ENCODE peak calls at places on chromosomes 12 and 14, in seven cellular contexts. Z is HepG2, H is HCT116, K is GM12878, P is SK-N-SH, F is K562, O is H1. M is an unnamed sample.

GRCh38 chr12:85834378-85834777 is 1.8 kb downstream of the RASSF9 start:
- DNase-seq in Z (no peak), H (no peak), K (no peak), P (no peak), F (no peak), O (no peak), M (peak)

GRCh38 chr12:26954027-26954426 is 15.8 kb downstream of the FGFR1OP2 start:
- DNase-seq in Z (no peak), H (no peak), K (no peak), P (no peak), F (no peak), O (no peak), M (no peak)

GRCh38 chr12:66036317-66036716 is 94.2 kb downstream of the LLPH start:
- DNase-seq in Z (peak), H (peak), K (no peak), P (no peak), F (no peak), O (no peak), M (peak)

GRCh38 chr14:22159968-22160367 is 429.1 kb downstream of the DAD1 start:
- DNase-seq in Z (no peak), H (no peak), K (no peak), P (no peak), F (no peak), O (no peak), M (no peak)

GRCh38 chr14:90060312-90060964 is 1.4 kb upstream of the KCNK13 start:
- DNase-seq in Z (peak), H (peak), K (no peak), P (peak), F (peak), O (peak), M (peak)

GRCh38 chr12:22828059-22828458 is 203.1 kb downstream of the ETNK1 start:
- DNase-seq in Z (peak), H (no peak), K (no peak), P (no peak), F (no peak), O (no peak), M (no peak)

GRCh38 chr12:20097561-20097960 is 270.8 kb upstream of the PDE3A start:
- DNase-seq in Z (no peak), H (no peak), K (peak), P (no peak), F (no peak), O (no peak), M (no peak)

GRCh38 chr12:31866523-31866922 is 92.7 kb upstream of the RESF1 start:
- DNase-seq in Z (no peak), H (no peak), K (no peak), P (no peak), F (no peak), O (no peak), M (no peak)

DNA sequence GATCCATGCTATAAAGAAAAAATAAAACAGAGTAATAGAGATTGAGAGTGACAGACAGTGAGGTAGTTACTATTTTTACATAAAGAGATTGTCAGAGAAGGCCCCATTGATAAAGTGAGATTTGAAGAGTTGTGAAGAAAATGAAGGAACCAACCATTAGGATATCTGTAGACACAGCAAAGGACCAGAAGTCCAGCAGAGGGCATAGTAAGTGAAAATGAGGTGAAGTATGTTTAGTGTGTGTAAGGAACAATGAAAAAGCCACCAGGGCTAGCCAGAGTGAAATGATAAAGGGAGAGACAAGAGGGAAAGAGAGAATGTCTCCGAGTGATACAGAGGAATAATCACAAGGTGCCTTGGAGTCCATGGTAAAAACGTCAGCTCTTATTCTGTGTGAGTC is 411.0 kb downstream of the NELL2 start:
- DNase-seq in Z (no peak), H (peak), K (no peak), P (no peak), F (no peak), O (no peak), M (peak)
- TF ChIP-seq JUND in Z (no peak), H (no peak), K (no peak), P (no peak), F (no peak), O (no peak), M (no peak)

DNA sequence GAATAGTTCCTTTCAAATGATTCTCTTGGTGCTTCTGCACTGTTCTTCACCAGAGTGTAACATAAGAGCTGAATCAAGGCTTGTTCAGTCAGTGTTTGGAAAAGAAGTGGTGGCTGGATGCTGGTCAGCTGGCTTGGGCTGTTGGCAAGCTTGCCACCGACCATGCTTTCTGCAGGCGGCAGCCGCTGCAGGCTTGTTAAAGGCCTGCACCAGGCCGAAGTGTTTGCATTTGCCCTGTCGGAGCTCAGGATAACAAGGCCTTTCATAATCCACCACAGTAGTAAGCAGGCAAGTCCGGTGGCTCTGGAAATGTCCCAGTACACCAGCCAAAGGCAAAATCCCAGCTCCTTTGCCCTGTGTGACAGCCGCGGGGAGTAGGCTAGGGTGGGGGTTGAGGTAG is 26.9 kb downstream of the DAAM1 start:
- DNase-seq in Z (peak), H (no peak), K (no peak), P (no peak), F (no peak), O (no peak), M (peak)
- TF ChIP-seq JUND in Z (no peak), H (no peak), K (no peak), P (no peak), F (no peak), O (no peak), M (no peak)

DNA sequence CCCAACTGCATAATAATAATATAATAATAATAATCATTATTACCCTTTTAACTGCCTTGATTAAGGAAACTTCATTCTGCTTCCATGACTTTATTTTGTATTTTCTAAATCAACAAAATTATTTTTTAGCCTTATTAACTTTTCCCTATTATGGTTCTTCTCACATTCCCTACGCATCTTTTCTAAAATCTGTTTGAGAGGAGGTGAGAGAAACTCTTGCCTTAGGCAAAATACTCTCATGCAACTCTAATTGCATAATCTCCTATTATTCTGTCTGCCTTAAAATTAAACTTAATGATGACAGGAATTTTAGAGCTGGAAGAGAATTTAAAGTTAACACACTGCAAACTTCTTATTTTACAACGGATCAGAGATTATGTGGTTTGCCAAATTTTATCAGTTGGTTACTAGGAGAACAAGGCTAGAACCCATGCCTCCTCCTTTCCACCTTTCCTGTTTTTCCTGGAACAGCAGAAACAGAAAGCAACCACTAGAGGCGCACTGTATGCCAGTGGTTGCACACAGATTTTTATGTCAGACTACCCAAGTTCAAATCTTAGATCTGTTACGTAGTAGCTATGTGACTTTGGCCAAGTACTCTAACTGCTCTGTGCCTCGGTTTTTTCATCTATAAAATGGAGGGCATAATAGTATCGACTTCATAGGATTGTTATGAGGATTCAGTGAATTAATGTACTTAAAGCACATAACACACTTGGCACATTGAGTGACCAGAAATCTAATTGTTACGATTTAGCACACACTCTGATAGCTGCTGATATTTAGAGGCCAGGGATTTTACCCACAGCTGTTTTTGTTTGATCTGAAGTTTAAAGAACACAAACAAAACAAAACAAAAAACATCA is 4.4 kb upstream of the BRMS1L start:
- DNase-seq in Z (peak), H (peak), K (no peak), P (peak), F (peak), O (no peak), M (peak)
- TF ChIP-seq JUND in Z (no peak), H (no peak), K (no peak), P (no peak), F (no peak), O (no peak), M (no peak)

GRCh38 chr14:80213602-80214001 is 2.3 kb upstream of the DIO2 start:
- DNase-seq in Z (peak), H (peak), K (no peak), P (peak), F (peak), O (peak), M (no peak)
- TF ChIP-seq JUND in Z (no peak), H (no peak), K (no peak), P (no peak), F (no peak), O (no peak), M (no peak)

GRCh38 chr14:61326149-61326548 is 4.8 kb downstream of the PRKCH start:
- DNase-seq in Z (no peak), H (no peak), K (no peak), P (no peak), F (no peak), O (no peak), M (no peak)

GRCh38 chr14:61328629-61329262 is 7.4 kb downstream of the PRKCH start:
- DNase-seq in Z (no peak), H (no peak), K (no peak), P (no peak), F (no peak), O (no peak), M (no peak)

GRCh38 chr14:61329478-61330051 is 8.2 kb downstream of the PRKCH start:
- DNase-seq in Z (no peak), H (no peak), K (peak), P (no peak), F (no peak), O (no peak), M (no peak)

GRCh38 chr14:61323970-61324369 is 2.6 kb downstream of the PRKCH start:
- DNase-seq in Z (no peak), H (no peak), K (no peak), P (no peak), F (no peak), O (no peak), M (no peak)

DNA sequence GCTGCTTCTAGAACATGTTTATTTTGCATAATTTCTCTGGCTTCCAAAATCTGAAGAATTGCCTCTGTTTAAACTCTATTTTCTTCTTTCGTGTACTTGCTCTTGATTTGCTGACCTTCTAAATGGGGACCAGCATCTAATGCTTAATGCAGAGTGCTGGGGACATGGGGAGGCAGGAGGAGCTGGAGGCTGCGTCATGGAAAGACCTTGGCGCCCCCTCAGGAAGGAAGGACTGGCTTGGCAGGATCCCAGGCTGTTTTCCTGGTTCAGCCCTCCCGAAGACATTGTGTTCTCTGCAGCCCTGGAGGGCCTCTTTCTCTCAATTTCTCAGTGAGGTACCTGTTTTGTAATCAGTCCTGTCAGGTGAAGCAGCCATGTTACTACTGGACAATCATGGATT is 5.5 kb downstream of the PRKCH start:
- DNase-seq in Z (no peak), H (no peak), K (no peak), P (peak), F (no peak), O (no peak), M (peak)
- TF ChIP-seq JUND in Z (no peak), H (no peak), K (no peak), P (no peak), F (no peak), O (no peak), M (no peak)

DNA sequence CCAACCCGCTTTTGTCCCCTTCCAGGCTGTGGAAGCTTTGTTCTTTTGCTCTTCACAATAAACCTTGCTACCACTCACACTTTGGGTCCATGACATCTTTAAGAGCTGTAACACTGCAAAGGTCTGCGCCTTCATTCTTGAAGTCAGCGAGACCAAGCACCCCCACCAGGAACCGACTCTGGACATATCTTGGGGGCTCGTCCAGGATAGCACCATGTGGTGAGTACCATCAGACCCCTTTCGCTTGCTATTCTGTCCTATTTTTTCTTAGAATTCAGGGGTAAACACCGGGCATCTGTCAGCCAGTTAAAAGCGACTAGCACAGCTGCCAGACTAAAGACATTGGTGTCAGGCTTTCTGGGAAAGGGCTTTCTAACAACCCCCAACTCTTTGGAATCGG is 137.6 kb upstream of the PPFIA2 start:
- DNase-seq in Z (no peak), H (no peak), K (no peak), P (no peak), F (no peak), O (no peak), M (no peak)
- TF ChIP-seq JUND in Z (no peak), H (no peak), K (no peak), P (no peak), F (no peak), O (no peak), M (no peak)

DNA sequence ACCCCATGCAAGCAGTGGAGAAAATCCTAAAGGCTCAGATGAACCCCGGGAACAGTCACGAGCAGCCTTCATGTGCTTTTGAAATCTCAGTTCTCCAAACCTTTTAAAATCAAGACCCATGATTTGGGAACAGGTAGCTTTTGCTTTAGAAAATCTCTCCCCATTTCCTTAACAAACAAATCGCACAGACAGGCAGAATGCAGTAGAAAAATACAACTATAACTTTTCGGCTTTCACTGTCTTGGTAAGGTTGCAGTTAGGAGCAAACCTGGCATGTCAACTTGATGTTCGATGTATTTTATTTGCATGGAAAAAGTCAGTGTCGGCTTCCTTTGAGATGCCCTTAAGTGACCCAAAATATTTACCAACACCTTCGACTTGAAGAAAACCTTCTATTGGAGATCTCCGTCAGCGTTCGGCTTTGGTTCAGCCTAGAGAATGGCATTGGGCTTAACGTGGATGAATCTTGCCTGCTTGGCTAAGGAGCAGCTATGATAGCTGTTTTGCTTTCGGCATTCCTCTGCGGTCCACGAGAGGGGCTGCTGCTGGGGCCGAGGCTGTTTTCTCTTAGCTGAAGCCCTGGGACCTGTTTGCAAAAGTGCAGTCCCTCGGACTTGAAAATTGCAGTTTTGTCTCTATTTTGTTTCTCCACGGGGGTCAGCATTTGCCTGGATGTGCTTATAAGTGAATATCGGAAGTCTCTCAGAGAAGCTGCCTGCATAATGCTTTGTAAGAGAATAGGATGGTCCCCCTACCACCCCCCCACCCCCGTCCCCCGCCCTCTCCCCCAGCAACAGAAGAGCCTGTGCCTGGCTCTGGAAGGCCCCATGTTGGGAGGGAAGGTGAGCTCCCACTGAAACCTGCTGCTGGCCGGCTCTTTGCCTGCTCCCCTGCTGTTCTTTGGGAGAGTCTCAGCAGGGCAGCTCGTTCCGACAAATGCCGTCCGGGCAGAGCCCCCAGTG is 122.8 kb downstream of the AACS start:
- DNase-seq in Z (no peak), H (no peak), K (no peak), P (no peak), F (no peak), O (peak), M (no peak)
- TF ChIP-seq JUND in Z (no peak), H (no peak), K (no peak), P (no peak), F (no peak), O (no peak), M (no peak)

DNA sequence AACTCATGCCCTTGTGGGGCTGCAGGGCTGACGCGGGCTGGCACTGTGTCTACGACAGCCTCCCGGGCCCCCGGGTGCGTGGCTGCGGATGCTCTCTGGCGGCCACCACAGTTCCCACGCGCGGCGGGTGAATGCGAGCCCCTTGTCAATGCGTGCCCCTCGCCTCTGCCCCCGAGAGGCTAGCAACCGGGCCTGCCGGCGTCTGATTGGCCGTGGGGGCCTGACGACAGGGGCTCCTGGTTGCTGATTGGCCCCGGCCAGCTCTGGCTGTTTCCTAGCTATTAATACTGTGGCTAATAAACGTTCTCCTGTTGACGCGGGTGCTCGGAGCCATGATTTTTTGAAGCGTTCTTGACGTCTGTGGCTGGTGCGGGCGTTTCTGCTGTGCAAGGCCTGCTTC is 1.8 kb upstream of the MEG3 start:
- DNase-seq in Z (no peak), H (no peak), K (no peak), P (peak), F (no peak), O (peak), M (no peak)
- TF ChIP-seq JUND in Z (no peak), H (no peak), K (no peak), P (no peak), F (no peak), O (no peak), M (no peak)